ENCODE peak calls at places on chromosomes 7 and 10, in four cellular contexts. B is HCT116, S is HepG2, V is K562. E is an unnamed sample.

GRCh38 chr10:18290651-18291313 is 150.6 kb downstream of the CACNB2 start:
- DNase-seq in S (no peak), V (no peak), B (no peak), E (no peak)

GRCh38 chr10:11448545-11449244 is 162.8 kb downstream of the USP6NL start:
- DNase-seq in V (no peak), S (no peak), B (no peak), E (no peak)

GRCh38 chr10:51892965-51893658 is 193.7 kb upstream of the CSTF2T start:
- DNase-seq in S (peak; percentile 10), V (no peak), B (peak; percentile 40), E (no peak)

GRCh38 chr7:24229481-24230226 is 54.3 kb upstream of the NPY start:
- DNase-seq in V (no peak), S (no peak), B (no peak), E (no peak)

GRCh38 chr7:92769844-92770243 is 66.5 kb downstream of the CDK6 start:
- DNase-seq in B (no peak), S (no peak), V (no peak), E (no peak)

GRCh38 chr10:80171248-80171660 is 34.1 kb downstream of the ANXA11 start:
- DNase-seq in S (no peak), B (no peak), V (no peak), E (no peak)

GRCh38 chr10:71401056-71401455 is 4.3 kb downstream of the CDH23 start:
- DNase-seq in V (no peak), S (no peak), B (no peak), E (no peak)

GRCh38 chr10:24132741-24133140 is 76.2 kb upstream of the KIAA1217 start:
- DNase-seq in V (no peak), B (no peak), S (no peak), E (no peak)

GRCh38 chr7:110922906-110923305 is 168.0 kb upstream of the LRRN3 start:
- DNase-seq in V (no peak), S (peak; percentile 6), B (no peak), E (no peak)

GRCh38 chr10:78260141-78260540 is 226.5 kb downstream of the RPS24 start:
- DNase-seq in S (peak; percentile 69), V (no peak), B (no peak), E (no peak)

GRCh38 chr7:131640686-131641085 is 84.3 kb upstream of the PODXL start:
- DNase-seq in V (no peak), B (no peak), S (no peak), E (no peak)

GRCh38 chr10:70906953-70907618 is 18.7 kb upstream of the PCBD1 start:
- DNase-seq in S (no peak), B (no peak), V (no peak), E (no peak)

GRCh38 chr10:121293121-121293520 is 305.1 kb downstream of the FGFR2 start:
- DNase-seq in S (no peak), B (no peak), V (no peak), E (no peak)

GRCh38 chr10:89426230-89426868 is 12.0 kb downstream of the IFIT5 start:
- DNase-seq in S (peak; percentile 41), B (no peak), V (peak; percentile 46), E (peak; percentile 47)

GRCh38 chr7:52502281-52502680 is 533.2 kb upstream of the POM121L12 start:
- DNase-seq in V (no peak), B (no peak), S (no peak), E (no peak)

GRCh38 chr7:131544449-131545425 is 11.7 kb downstream of the PODXL start:
- DNase-seq in S (peak; percentile 73), B (no peak), V (peak; percentile 65), E (no peak)

GRCh38 chr10:78688221-78688944 is 380.4 kb upstream of the ZMIZ1 start:
- DNase-seq in V (no peak), S (no peak), B (no peak), E (no peak)

GRCh38 chr7:749121-749520 is 22.0 kb upstream of the PRKAR1B start:
- DNase-seq in S (no peak), V (no peak), B (no peak), E (no peak)

GRCh38 chr10:129417164-129417563 is 49.9 kb upstream of the MGMT start:
- DNase-seq in V (no peak), B (no peak), S (peak; percentile 17), E (no peak)

GRCh38 chr7:121107923-121108498 is 119.5 kb downstream of the CPED1 start:
- DNase-seq in B (peak; percentile 52), S (peak; percentile 53), V (peak; percentile 82), E (peak; percentile 55)
- TF ChIP-seq SIN3A in B (no peak), S (no peak), V (no peak), E (no peak)

GRCh38 chr10:69093933-69094332 is 6.0 kb downstream of the SRGN start:
- DNase-seq in B (peak; percentile 27), S (peak; percentile 9), V (peak; percentile 48), E (no peak)
- TF ChIP-seq TCF7L2 in B (no peak), S (no peak), V (no peak), E (no peak)

GRCh38 chr7:14786314-14786895 is 116.1 kb downstream of the DGKB start:
- DNase-seq in S (no peak), V (no peak), B (no peak), E (no peak)

GRCh38 chr7:14793151-14793550 is 109.4 kb downstream of the DGKB start:
- DNase-seq in B (no peak), S (no peak), V (no peak), E (no peak)

GRCh38 chr7:14787551-14787950 is 115.0 kb downstream of the DGKB start:
- DNase-seq in S (no peak), V (no peak), B (no peak), E (no peak)
- TF ChIP-seq SIN3A in S (no peak), V (no peak), B (no peak), E (no peak)

GRCh38 chr10:82572686-82573226 is 697.8 kb downstream of the NRG3 start:
- DNase-seq in V (no peak), B (no peak), S (no peak), E (no peak)
- TF ChIP-seq TCF7L2 in V (no peak), B (no peak), S (no peak), E (no peak)

DNA sequence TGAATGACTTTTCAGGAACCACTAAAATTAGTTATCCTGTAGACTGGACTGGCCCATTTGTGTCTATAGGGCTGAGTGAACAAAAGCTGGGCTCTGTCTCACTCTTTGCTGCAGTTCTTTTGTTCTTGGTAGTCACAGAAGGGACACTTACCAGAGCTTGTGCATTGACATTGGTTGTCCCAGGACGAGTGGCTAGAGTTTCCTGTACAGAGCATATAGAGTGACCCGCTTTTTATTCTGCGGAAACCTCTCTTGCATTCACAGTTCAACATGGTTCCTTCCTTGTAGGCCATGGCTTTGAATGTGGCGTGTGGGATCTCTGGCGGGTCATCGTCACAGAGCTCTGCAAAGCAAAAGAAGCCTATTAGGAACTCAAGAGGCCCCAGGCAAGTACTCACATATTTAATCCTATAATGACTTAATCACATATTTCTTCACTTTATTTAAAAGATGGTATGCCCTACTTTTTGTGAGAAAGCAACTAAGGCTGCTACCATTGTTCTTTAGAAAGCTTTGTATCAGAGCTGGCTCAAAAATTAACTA is 36.4 kb downstream of the IL2RA start:
- DNase-seq in B (no peak), V (no peak), S (no peak), E (no peak)
- TF ChIP-seq SIN3A in B (no peak), V (no peak), S (no peak), E (no peak)

DNA sequence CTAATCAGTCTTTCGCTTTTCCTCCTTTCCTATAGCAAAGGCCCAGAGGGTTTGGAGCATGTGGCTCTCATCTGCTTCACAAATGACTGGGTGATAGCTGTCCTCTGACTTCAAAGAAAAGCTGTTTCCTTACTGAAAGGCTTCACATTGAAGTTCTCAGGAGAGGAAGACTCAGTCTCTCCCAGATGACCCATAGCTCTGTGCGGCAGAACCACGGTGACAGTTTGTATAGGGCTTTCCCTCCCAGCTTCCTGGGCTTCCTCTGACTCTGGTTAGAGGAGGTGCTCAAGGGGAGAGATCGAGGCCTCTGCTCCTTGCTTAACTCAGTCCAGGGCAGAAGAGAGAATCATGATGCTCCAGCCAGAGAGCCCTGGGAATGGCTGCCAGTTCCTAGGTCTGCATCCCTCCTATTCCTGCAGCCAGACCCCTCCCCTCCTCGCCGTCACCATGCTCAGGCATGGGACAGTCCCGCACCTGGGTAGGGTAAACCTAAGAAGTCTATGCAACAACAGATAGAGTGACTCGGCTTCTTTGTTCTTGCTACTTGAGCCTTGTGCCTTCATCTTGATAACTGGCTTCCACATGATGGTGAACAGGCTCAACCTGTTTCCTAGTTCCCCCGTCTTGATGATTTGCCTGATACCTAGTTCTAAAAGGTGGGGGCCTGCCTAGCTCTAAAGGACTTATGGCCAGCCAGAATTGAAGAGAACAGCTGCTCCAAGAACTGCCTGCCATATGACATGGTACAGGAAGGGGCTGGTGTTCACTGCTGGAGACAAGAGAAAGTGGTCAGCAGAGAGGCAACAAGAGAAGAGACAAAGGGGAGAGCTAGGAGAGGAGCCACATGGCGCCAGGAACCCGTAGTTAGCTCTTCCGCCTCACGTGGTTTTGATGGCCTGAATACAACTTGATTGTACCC is 72.1 kb downstream of the CCDC71L start:
- DNase-seq in S (no peak), B (no peak), V (peak; percentile 67), E (no peak)
- TF ChIP-seq TCF7L2 in S (no peak), B (no peak), V (no peak), E (no peak)

DNA sequence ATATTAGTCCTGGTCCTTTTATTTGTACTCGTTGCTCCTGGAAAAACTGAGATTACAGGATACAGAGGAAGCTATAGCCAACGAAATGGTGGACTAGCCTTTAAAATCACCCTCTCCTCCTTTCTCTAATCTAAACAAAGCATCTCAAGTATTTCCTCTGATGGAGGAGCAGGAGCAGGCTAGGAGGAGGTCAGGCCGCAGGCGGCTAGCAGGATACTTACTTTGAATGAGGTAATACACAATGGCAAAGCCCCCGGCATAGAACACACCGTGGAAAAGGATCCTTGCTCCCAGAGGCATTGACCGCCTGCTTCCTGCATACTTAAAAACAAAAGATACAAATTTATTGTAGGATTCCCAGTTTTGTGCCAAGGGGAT is 64.4 kb downstream of the STK17A start:
- DNase-seq in V (no peak), B (no peak), S (no peak), E (no peak)
- TF ChIP-seq SIN3A in V (no peak), B (no peak), S (no peak), E (no peak)

E was measured in Panc1.